ENCODE peak calls at places on chromosome 18, in six cellular contexts. One of them, this sample, is unnamed.

GRCh38 chr18:38256366-38256765 is 690.8 kb upstream of the CELF4 start:
- DNase-seq in HCT116: no peak
- DNase-seq in A549: no peak
- DNase-seq in Panc1: no peak
- DNase-seq in K562: no peak
- DNase-seq in HepG2: no peak
- DNase-seq in this sample: no peak

GRCh38 chr18:8177330-8178016 is 431.8 kb upstream of the RAB12 start:
- DNase-seq in HCT116: no peak
- DNase-seq in A549: peak
- DNase-seq in Panc1: no peak
- DNase-seq in K562: no peak
- DNase-seq in HepG2: peak
- DNase-seq in this sample: no peak

GRCh38 chr18:79361766-79362522 is 33.8 kb upstream of the NFATC1 start:
- DNase-seq in HCT116: peak
- DNase-seq in A549: no peak
- DNase-seq in Panc1: peak
- DNase-seq in K562: no peak
- DNase-seq in HepG2: no peak
- DNase-seq in this sample: no peak

GRCh38 chr18:1421502-1421901 is 516.8 kb downstream of the ADCYAP1 start:
- DNase-seq in HCT116: no peak
- DNase-seq in A549: no peak
- DNase-seq in Panc1: no peak
- DNase-seq in K562: peak
- DNase-seq in HepG2: no peak
- DNase-seq in this sample: no peak

GRCh38 chr18:58148954-58149471 is 105.0 kb downstream of the NEDD4L start:
- DNase-seq in HCT116: no peak
- DNase-seq in A549: no peak
- DNase-seq in Panc1: no peak
- DNase-seq in K562: no peak
- DNase-seq in HepG2: no peak
- DNase-seq in this sample: no peak

GRCh38 chr18:75115514-75115913 is 93.4 kb downstream of the PTGR3 start:
- DNase-seq in HCT116: no peak
- DNase-seq in A549: no peak
- DNase-seq in Panc1: no peak
- DNase-seq in K562: no peak
- DNase-seq in HepG2: no peak
- DNase-seq in this sample: no peak

GRCh38 chr18:13216732-13217465 is 1.7 kb upstream of the LDLRAD4 start:
- DNase-seq in HCT116: no peak
- DNase-seq in A549: no peak
- DNase-seq in Panc1: no peak
- DNase-seq in K562: no peak
- DNase-seq in HepG2: no peak
- DNase-seq in this sample: no peak

GRCh38 chr18:7666195-7666776 is 99.2 kb downstream of the PTPRM start:
- DNase-seq in HCT116: no peak
- DNase-seq in A549: no peak
- DNase-seq in Panc1: no peak
- DNase-seq in K562: no peak
- DNase-seq in HepG2: no peak
- DNase-seq in this sample: no peak

GRCh38 chr18:59454909-59455727 is 96.1 kb upstream of the LMAN1 start:
- DNase-seq in HCT116: no peak
- DNase-seq in A549: no peak
- DNase-seq in Panc1: no peak
- DNase-seq in K562: no peak
- DNase-seq in HepG2: no peak
- DNase-seq in this sample: no peak

GRCh38 chr18:10751711-10752110 is 225.9 kb downstream of the NAPG start:
- DNase-seq in HCT116: no peak
- DNase-seq in A549: no peak
- DNase-seq in Panc1: no peak
- DNase-seq in K562: no peak
- DNase-seq in HepG2: no peak
- DNase-seq in this sample: no peak

GRCh38 chr18:3791258-3791657 is 341.3 kb downstream of the TGIF1 start:
- DNase-seq in HCT116: no peak
- DNase-seq in A549: no peak
- DNase-seq in Panc1: no peak
- DNase-seq in K562: no peak
- DNase-seq in HepG2: no peak
- DNase-seq in this sample: no peak
- TF ChIP-seq REST in HCT116: no peak
- TF ChIP-seq REST in A549: no peak
- TF ChIP-seq REST in Panc1: no peak
- TF ChIP-seq REST in K562: no peak
- TF ChIP-seq REST in HepG2: no peak
- TF ChIP-seq REST in this sample: no peak

DNA sequence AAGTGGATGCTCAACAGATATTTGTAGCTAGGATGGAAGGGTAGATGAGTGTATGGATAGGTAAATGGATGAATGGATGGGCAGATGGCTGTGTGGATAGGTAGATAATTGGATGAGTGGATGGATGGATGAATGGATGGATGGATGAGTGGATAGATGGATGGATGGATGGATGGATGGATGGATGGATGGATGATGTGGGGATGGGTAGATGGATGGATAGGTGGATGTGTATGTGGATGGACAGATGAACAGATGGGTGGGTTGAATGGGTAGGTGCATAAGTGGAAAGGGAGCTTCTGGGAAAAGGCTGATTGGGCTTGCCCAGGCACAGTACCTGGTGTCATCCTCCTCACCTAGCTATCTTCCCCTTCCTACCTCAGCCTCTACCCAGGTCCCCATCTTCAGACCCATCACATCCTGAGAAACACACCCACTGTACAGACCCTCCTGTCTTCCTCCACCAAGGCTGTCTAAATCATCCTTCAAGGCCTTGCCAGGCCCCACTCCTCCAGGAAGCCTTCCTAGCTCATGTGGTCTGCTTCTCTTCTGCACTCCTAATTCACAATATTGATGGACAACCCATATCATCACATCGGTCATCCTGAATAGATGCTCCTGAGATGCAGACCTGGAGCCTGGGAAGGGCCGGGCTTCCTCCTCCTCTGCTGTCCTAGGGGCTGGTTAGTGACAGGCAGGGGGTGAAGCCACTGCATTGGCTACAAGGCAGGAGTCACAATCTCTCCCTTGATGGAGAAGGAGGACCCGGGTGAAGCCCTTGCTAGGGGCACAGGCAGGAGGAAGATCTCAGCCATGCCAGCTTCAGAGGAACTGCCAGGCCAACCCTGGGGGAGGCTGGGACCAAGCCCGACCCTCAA is 49.4 kb downstream of the SMAD7 start:
- DNase-seq in HCT116: no peak
- DNase-seq in A549: no peak
- DNase-seq in Panc1: no peak
- DNase-seq in K562: no peak
- DNase-seq in HepG2: no peak
- DNase-seq in this sample: no peak
- H3K27ac ChIP-seq in HCT116: no peak
- H3K27ac ChIP-seq in A549: peak
- H3K27ac ChIP-seq in Panc1: no peak
- H3K27ac ChIP-seq in K562: no peak
- H3K27ac ChIP-seq in HepG2: no peak
- H3K27ac ChIP-seq in this sample: peak

GRCh38 chr18:77762632-77763031 is 513.0 kb downstream of the GALR1 start:
- DNase-seq in HCT116: no peak
- DNase-seq in A549: no peak
- DNase-seq in Panc1: no peak
- DNase-seq in K562: no peak
- DNase-seq in HepG2: no peak
- DNase-seq in this sample: no peak
- TF ChIP-seq REST in HCT116: no peak
- TF ChIP-seq REST in A549: no peak
- TF ChIP-seq REST in Panc1: no peak
- TF ChIP-seq REST in K562: no peak
- TF ChIP-seq REST in HepG2: no peak
- TF ChIP-seq REST in this sample: no peak

GRCh38 chr18:45980229-45980628 is 13.1 kb upstream of the EPG5 start:
- DNase-seq in HCT116: no peak
- DNase-seq in A549: no peak
- DNase-seq in Panc1: no peak
- DNase-seq in K562: peak
- DNase-seq in HepG2: no peak
- DNase-seq in this sample: no peak
- H3K27ac ChIP-seq in HCT116: no peak
- H3K27ac ChIP-seq in A549: no peak
- H3K27ac ChIP-seq in Panc1: no peak
- H3K27ac ChIP-seq in K562: no peak
- H3K27ac ChIP-seq in HepG2: no peak
- H3K27ac ChIP-seq in this sample: no peak

GRCh38 chr18:61852496-61852895 is 40.3 kb downstream of the RNF152 start:
- DNase-seq in HCT116: no peak
- DNase-seq in A549: no peak
- DNase-seq in Panc1: no peak
- DNase-seq in K562: no peak
- DNase-seq in HepG2: no peak
- DNase-seq in this sample: no peak
- TF ChIP-seq REST in HCT116: no peak
- TF ChIP-seq REST in A549: no peak
- TF ChIP-seq REST in Panc1: no peak
- TF ChIP-seq REST in K562: no peak
- TF ChIP-seq REST in HepG2: no peak
- TF ChIP-seq REST in this sample: no peak

GRCh38 chr18:49612515-49613033 is 50.7 kb downstream of the LIPG start:
- DNase-seq in HCT116: no peak
- DNase-seq in A549: no peak
- DNase-seq in Panc1: no peak
- DNase-seq in K562: no peak
- DNase-seq in HepG2: no peak
- DNase-seq in this sample: no peak
- H3K27ac ChIP-seq in HCT116: no peak
- H3K27ac ChIP-seq in A549: no peak
- H3K27ac ChIP-seq in Panc1: peak
- H3K27ac ChIP-seq in K562: no peak
- H3K27ac ChIP-seq in HepG2: no peak
- H3K27ac ChIP-seq in this sample: no peak

GRCh38 chr18:23784811-23785245 is 95.6 kb downstream of the LAMA3 start:
- DNase-seq in HCT116: no peak
- DNase-seq in A549: no peak
- DNase-seq in Panc1: no peak
- DNase-seq in K562: no peak
- DNase-seq in HepG2: no peak
- DNase-seq in this sample: no peak
- TF ChIP-seq REST in HCT116: no peak
- TF ChIP-seq REST in A549: no peak
- TF ChIP-seq REST in Panc1: no peak
- TF ChIP-seq REST in K562: no peak
- TF ChIP-seq REST in HepG2: no peak
- TF ChIP-seq REST in this sample: no peak